ENCODE peak calls at places on chromosome 12, in eight cellular contexts. One of them, this sample, is unnamed.

GRCh38 chr12:95397566-95397965 is 76.4 kb upstream of the METAP2 start:
- DNase-seq in ELF-1: no peak
- DNase-seq in NAMALWA: no peak
- DNase-seq in activated T-helper 1 cell treated with anti-CD3 and anti-CD28 coated beads, Interleukin-12 subunit alpha, Interleukin-12 subunit beta, Interleukin-2, Interleukin-4 antibody, amounts not matched to agents 30 ng/mL and 10 ng/mL and 1 ng/mL, durations not matched to agents 14 hours and 24 hours and 36 hours: no peak
- DNase-seq in H1: no peak
- DNase-seq in GM18507: no peak
- DNase-seq in NCI-H2029: no peak
- DNase-seq in NCI-H2081 treated with DMSO at 0.1 percent for 48 hours: no peak
- DNase-seq in this sample: no peak

GRCh38 chr12:85923767-85924331 is 49.8 kb downstream of the NTS start:
- DNase-seq in NCI-H2029: no peak
- DNase-seq in ELF-1: no peak
- DNase-seq in activated T-helper 1 cell treated with anti-CD3 and anti-CD28 coated beads, Interleukin-12 subunit alpha, Interleukin-12 subunit beta, Interleukin-2, Interleukin-4 antibody, amounts not matched to agents 30 ng/mL and 10 ng/mL and 1 ng/mL, durations not matched to agents 14 hours and 24 hours and 36 hours: no peak
- DNase-seq in H1: no peak
- DNase-seq in NCI-H2081 treated with DMSO at 0.1 percent for 48 hours: peak
- DNase-seq in GM18507: no peak
- DNase-seq in NAMALWA: peak
- DNase-seq in this sample: peak

GRCh38 chr12:47504775-47505446 is 200.9 kb downstream of the RPAP3 start:
- DNase-seq in NAMALWA: no peak
- DNase-seq in GM18507: no peak
- DNase-seq in NCI-H2081 treated with DMSO at 0.1 percent for 48 hours: no peak
- DNase-seq in H1: no peak
- DNase-seq in ELF-1: no peak
- DNase-seq in NCI-H2029: no peak
- DNase-seq in activated T-helper 1 cell treated with anti-CD3 and anti-CD28 coated beads, Interleukin-12 subunit alpha, Interleukin-12 subunit beta, Interleukin-2, Interleukin-4 antibody, amounts not matched to agents 30 ng/mL and 10 ng/mL and 1 ng/mL, durations not matched to agents 14 hours and 24 hours and 36 hours: no peak
- DNase-seq in this sample: no peak

GRCh38 chr12:30286345-30286926 is 409.2 kb downstream of the IPO8 start:
- DNase-seq in ELF-1: no peak
- DNase-seq in NAMALWA: peak
- DNase-seq in activated T-helper 1 cell treated with anti-CD3 and anti-CD28 coated beads, Interleukin-12 subunit alpha, Interleukin-12 subunit beta, Interleukin-2, Interleukin-4 antibody, amounts not matched to agents 30 ng/mL and 10 ng/mL and 1 ng/mL, durations not matched to agents 14 hours and 24 hours and 36 hours: no peak
- DNase-seq in H1: no peak
- DNase-seq in NCI-H2081 treated with DMSO at 0.1 percent for 48 hours: no peak
- DNase-seq in GM18507: no peak
- DNase-seq in NCI-H2029: peak
- DNase-seq in this sample: no peak

GRCh38 chr12:51686727-51687126 is 95.7 kb downstream of the SCN8A start:
- DNase-seq in ELF-1: no peak
- DNase-seq in activated T-helper 1 cell treated with anti-CD3 and anti-CD28 coated beads, Interleukin-12 subunit alpha, Interleukin-12 subunit beta, Interleukin-2, Interleukin-4 antibody, amounts not matched to agents 30 ng/mL and 10 ng/mL and 1 ng/mL, durations not matched to agents 14 hours and 24 hours and 36 hours: no peak
- DNase-seq in H1: no peak
- DNase-seq in NAMALWA: no peak
- DNase-seq in NCI-H2081 treated with DMSO at 0.1 percent for 48 hours: no peak
- DNase-seq in NCI-H2029: no peak
- DNase-seq in GM18507: no peak
- DNase-seq in this sample: no peak

GRCh38 chr12:24069532-24070395 is 120.3 kb upstream of the SOX5 start:
- DNase-seq in activated T-helper 1 cell treated with anti-CD3 and anti-CD28 coated beads, Interleukin-12 subunit alpha, Interleukin-12 subunit beta, Interleukin-2, Interleukin-4 antibody, amounts not matched to agents 30 ng/mL and 10 ng/mL and 1 ng/mL, durations not matched to agents 14 hours and 24 hours and 36 hours: no peak
- DNase-seq in H1: no peak
- DNase-seq in NCI-H2081 treated with DMSO at 0.1 percent for 48 hours: peak
- DNase-seq in GM18507: no peak
- DNase-seq in NAMALWA: no peak
- DNase-seq in NCI-H2029: peak
- DNase-seq in ELF-1: peak
- DNase-seq in this sample: no peak

GRCh38 chr12:50842637-50843493 is at the start of gene TMPRSS12:
- DNase-seq in NCI-H2081 treated with DMSO at 0.1 percent for 48 hours: no peak
- DNase-seq in ELF-1: peak
- DNase-seq in activated T-helper 1 cell treated with anti-CD3 and anti-CD28 coated beads, Interleukin-12 subunit alpha, Interleukin-12 subunit beta, Interleukin-2, Interleukin-4 antibody, amounts not matched to agents 30 ng/mL and 10 ng/mL and 1 ng/mL, durations not matched to agents 14 hours and 24 hours and 36 hours: no peak
- DNase-seq in NAMALWA: no peak
- DNase-seq in GM18507: no peak
- DNase-seq in NCI-H2029: no peak
- DNase-seq in H1: peak
- DNase-seq in this sample: no peak

GRCh38 chr12:21940972-21941521 is at the start of gene ABCC9:
- DNase-seq in H1: peak
- DNase-seq in NAMALWA: no peak
- DNase-seq in activated T-helper 1 cell treated with anti-CD3 and anti-CD28 coated beads, Interleukin-12 subunit alpha, Interleukin-12 subunit beta, Interleukin-2, Interleukin-4 antibody, amounts not matched to agents 30 ng/mL and 10 ng/mL and 1 ng/mL, durations not matched to agents 14 hours and 24 hours and 36 hours: no peak
- DNase-seq in NCI-H2081 treated with DMSO at 0.1 percent for 48 hours: no peak
- DNase-seq in GM18507: no peak
- DNase-seq in ELF-1: peak
- DNase-seq in NCI-H2029: no peak
- DNase-seq in this sample: no peak

GRCh38 chr12:46449856-46450255 is 77.3 kb upstream of the SLC38A2 start:
- DNase-seq in NCI-H2081 treated with DMSO at 0.1 percent for 48 hours: no peak
- DNase-seq in activated T-helper 1 cell treated with anti-CD3 and anti-CD28 coated beads, Interleukin-12 subunit alpha, Interleukin-12 subunit beta, Interleukin-2, Interleukin-4 antibody, amounts not matched to agents 30 ng/mL and 10 ng/mL and 1 ng/mL, durations not matched to agents 14 hours and 24 hours and 36 hours: no peak
- DNase-seq in NCI-H2029: no peak
- DNase-seq in H1: no peak
- DNase-seq in NAMALWA: no peak
- DNase-seq in GM18507: no peak
- DNase-seq in ELF-1: no peak
- DNase-seq in this sample: no peak

GRCh38 chr12:122943196-122943595 is 23.1 kb downstream of the ABCB9 start:
- DNase-seq in ELF-1: no peak
- DNase-seq in NCI-H2029: no peak
- DNase-seq in NCI-H2081 treated with DMSO at 0.1 percent for 48 hours: no peak
- DNase-seq in activated T-helper 1 cell treated with anti-CD3 and anti-CD28 coated beads, Interleukin-12 subunit alpha, Interleukin-12 subunit beta, Interleukin-2, Interleukin-4 antibody, amounts not matched to agents 30 ng/mL and 10 ng/mL and 1 ng/mL, durations not matched to agents 14 hours and 24 hours and 36 hours: no peak
- DNase-seq in H1: no peak
- DNase-seq in GM18507: no peak
- DNase-seq in NAMALWA: no peak
- DNase-seq in this sample: no peak

GRCh38 chr12:9033244-9033887 is 44.0 kb downstream of the KLRG1 start:
- DNase-seq in NCI-H2081 treated with DMSO at 0.1 percent for 48 hours: no peak
- DNase-seq in activated T-helper 1 cell treated with anti-CD3 and anti-CD28 coated beads, Interleukin-12 subunit alpha, Interleukin-12 subunit beta, Interleukin-2, Interleukin-4 antibody, amounts not matched to agents 30 ng/mL and 10 ng/mL and 1 ng/mL, durations not matched to agents 14 hours and 24 hours and 36 hours: no peak
- DNase-seq in GM18507: no peak
- DNase-seq in NCI-H2029: no peak
- DNase-seq in H1: no peak
- DNase-seq in NAMALWA: no peak
- DNase-seq in ELF-1: no peak
- DNase-seq in this sample: no peak

GRCh38 chr12:12585115-12585862 is 22.6 kb upstream of the DUSP16 start:
- DNase-seq in NCI-H2029: no peak
- DNase-seq in NAMALWA: no peak
- DNase-seq in H1: no peak
- DNase-seq in activated T-helper 1 cell treated with anti-CD3 and anti-CD28 coated beads, Interleukin-12 subunit alpha, Interleukin-12 subunit beta, Interleukin-2, Interleukin-4 antibody, amounts not matched to agents 30 ng/mL and 10 ng/mL and 1 ng/mL, durations not matched to agents 14 hours and 24 hours and 36 hours: no peak
- DNase-seq in GM18507: no peak
- DNase-seq in NCI-H2081 treated with DMSO at 0.1 percent for 48 hours: no peak
- DNase-seq in ELF-1: no peak
- DNase-seq in this sample: no peak

GRCh38 chr12:101859664-101860607 is 17.4 kb upstream of the DRAM1 start:
- DNase-seq in NCI-H2029: no peak
- DNase-seq in H1: no peak
- DNase-seq in activated T-helper 1 cell treated with anti-CD3 and anti-CD28 coated beads, Interleukin-12 subunit alpha, Interleukin-12 subunit beta, Interleukin-2, Interleukin-4 antibody, amounts not matched to agents 30 ng/mL and 10 ng/mL and 1 ng/mL, durations not matched to agents 14 hours and 24 hours and 36 hours: no peak
- DNase-seq in NCI-H2081 treated with DMSO at 0.1 percent for 48 hours: no peak
- DNase-seq in ELF-1: no peak
- DNase-seq in GM18507: no peak
- DNase-seq in NAMALWA: no peak
- DNase-seq in this sample: no peak

GRCh38 chr12:65510584-65511050 is 232.1 kb downstream of the MSRB3 start:
- DNase-seq in NAMALWA: no peak
- DNase-seq in GM18507: no peak
- DNase-seq in ELF-1: peak
- DNase-seq in NCI-H2081 treated with DMSO at 0.1 percent for 48 hours: no peak
- DNase-seq in H1: peak
- DNase-seq in NCI-H2029: no peak
- DNase-seq in activated T-helper 1 cell treated with anti-CD3 and anti-CD28 coated beads, Interleukin-12 subunit alpha, Interleukin-12 subunit beta, Interleukin-2, Interleukin-4 antibody, amounts not matched to agents 30 ng/mL and 10 ng/mL and 1 ng/mL, durations not matched to agents 14 hours and 24 hours and 36 hours: no peak
- DNase-seq in this sample: no peak

GRCh38 chr12:7144414-7145120 is 14.4 kb downstream of the CLSTN3 start:
- DNase-seq in NCI-H2081 treated with DMSO at 0.1 percent for 48 hours: no peak
- DNase-seq in GM18507: no peak
- DNase-seq in ELF-1: peak
- DNase-seq in activated T-helper 1 cell treated with anti-CD3 and anti-CD28 coated beads, Interleukin-12 subunit alpha, Interleukin-12 subunit beta, Interleukin-2, Interleukin-4 antibody, amounts not matched to agents 30 ng/mL and 10 ng/mL and 1 ng/mL, durations not matched to agents 14 hours and 24 hours and 36 hours: no peak
- DNase-seq in NAMALWA: peak
- DNase-seq in NCI-H2029: peak
- DNase-seq in H1: no peak
- DNase-seq in this sample: no peak

GRCh38 chr12:47754881-47755280 is 3.8 kb downstream of the RAPGEF3 start:
- DNase-seq in NCI-H2081 treated with DMSO at 0.1 percent for 48 hours: no peak
- DNase-seq in H1: no peak
- DNase-seq in activated T-helper 1 cell treated with anti-CD3 and anti-CD28 coated beads, Interleukin-12 subunit alpha, Interleukin-12 subunit beta, Interleukin-2, Interleukin-4 antibody, amounts not matched to agents 30 ng/mL and 10 ng/mL and 1 ng/mL, durations not matched to agents 14 hours and 24 hours and 36 hours: no peak
- DNase-seq in NCI-H2029: peak
- DNase-seq in GM18507: no peak
- DNase-seq in NAMALWA: no peak
- DNase-seq in ELF-1: no peak
- DNase-seq in this sample: no peak

GRCh38 chr12:65663648-65664047 is 160.6 kb upstream of the HMGA2 start:
- DNase-seq in NAMALWA: no peak
- DNase-seq in GM18507: no peak
- DNase-seq in NCI-H2081 treated with DMSO at 0.1 percent for 48 hours: no peak
- DNase-seq in NCI-H2029: no peak
- DNase-seq in ELF-1: no peak
- DNase-seq in H1: no peak
- DNase-seq in activated T-helper 1 cell treated with anti-CD3 and anti-CD28 coated beads, Interleukin-12 subunit alpha, Interleukin-12 subunit beta, Interleukin-2, Interleukin-4 antibody, amounts not matched to agents 30 ng/mL and 10 ng/mL and 1 ng/mL, durations not matched to agents 14 hours and 24 hours and 36 hours: no peak
- DNase-seq in this sample: no peak

GRCh38 chr12:121251838-121252237 is 41.9 kb downstream of the P2RX4 start:
- DNase-seq in NAMALWA: no peak
- DNase-seq in NCI-H2029: no peak
- DNase-seq in ELF-1: no peak
- DNase-seq in H1: no peak
- DNase-seq in GM18507: no peak
- DNase-seq in activated T-helper 1 cell treated with anti-CD3 and anti-CD28 coated beads, Interleukin-12 subunit alpha, Interleukin-12 subunit beta, Interleukin-2, Interleukin-4 antibody, amounts not matched to agents 30 ng/mL and 10 ng/mL and 1 ng/mL, durations not matched to agents 14 hours and 24 hours and 36 hours: no peak
- DNase-seq in NCI-H2081 treated with DMSO at 0.1 percent for 48 hours: no peak
- DNase-seq in this sample: no peak

GRCh38 chr12:96048392-96048969 is 13.1 kb upstream of the LTA4H start:
- DNase-seq in GM18507: no peak
- DNase-seq in NCI-H2029: peak
- DNase-seq in ELF-1: no peak
- DNase-seq in NCI-H2081 treated with DMSO at 0.1 percent for 48 hours: no peak
- DNase-seq in NAMALWA: no peak
- DNase-seq in H1: no peak
- DNase-seq in activated T-helper 1 cell treated with anti-CD3 and anti-CD28 coated beads, Interleukin-12 subunit alpha, Interleukin-12 subunit beta, Interleukin-2, Interleukin-4 antibody, amounts not matched to agents 30 ng/mL and 10 ng/mL and 1 ng/mL, durations not matched to agents 14 hours and 24 hours and 36 hours: no peak
- DNase-seq in this sample: no peak

GRCh38 chr12:29581641-29582040 is 84.2 kb upstream of the OVCH1 start:
- DNase-seq in NAMALWA: no peak
- DNase-seq in ELF-1: no peak
- DNase-seq in activated T-helper 1 cell treated with anti-CD3 and anti-CD28 coated beads, Interleukin-12 subunit alpha, Interleukin-12 subunit beta, Interleukin-2, Interleukin-4 antibody, amounts not matched to agents 30 ng/mL and 10 ng/mL and 1 ng/mL, durations not matched to agents 14 hours and 24 hours and 36 hours: no peak
- DNase-seq in H1: no peak
- DNase-seq in NCI-H2029: no peak
- DNase-seq in GM18507: no peak
- DNase-seq in NCI-H2081 treated with DMSO at 0.1 percent for 48 hours: no peak
- DNase-seq in this sample: no peak

GRCh38 chr12:3350432-3350831 is 140.6 kb upstream of the PRMT8 start:
- DNase-seq in activated T-helper 1 cell treated with anti-CD3 and anti-CD28 coated beads, Interleukin-12 subunit alpha, Interleukin-12 subunit beta, Interleukin-2, Interleukin-4 antibody, amounts not matched to agents 30 ng/mL and 10 ng/mL and 1 ng/mL, durations not matched to agents 14 hours and 24 hours and 36 hours: no peak
- DNase-seq in NAMALWA: no peak
- DNase-seq in NCI-H2081 treated with DMSO at 0.1 percent for 48 hours: no peak
- DNase-seq in NCI-H2029: no peak
- DNase-seq in H1: no peak
- DNase-seq in GM18507: no peak
- DNase-seq in ELF-1: no peak
- DNase-seq in this sample: no peak

GRCh38 chr12:65318186-65318685 is 39.8 kb downstream of the MSRB3 start:
- DNase-seq in NCI-H2029: no peak
- DNase-seq in NCI-H2081 treated with DMSO at 0.1 percent for 48 hours: no peak
- DNase-seq in H1: no peak
- DNase-seq in GM18507: no peak
- DNase-seq in ELF-1: no peak
- DNase-seq in activated T-helper 1 cell treated with anti-CD3 and anti-CD28 coated beads, Interleukin-12 subunit alpha, Interleukin-12 subunit beta, Interleukin-2, Interleukin-4 antibody, amounts not matched to agents 30 ng/mL and 10 ng/mL and 1 ng/mL, durations not matched to agents 14 hours and 24 hours and 36 hours: no peak
- DNase-seq in NAMALWA: no peak
- DNase-seq in this sample: no peak

GRCh38 chr12:76680940-76681339 is 83.0 kb upstream of the ZDHHC17 start:
- DNase-seq in NCI-H2081 treated with DMSO at 0.1 percent for 48 hours: no peak
- DNase-seq in H1: no peak
- DNase-seq in NCI-H2029: no peak
- DNase-seq in NAMALWA: no peak
- DNase-seq in GM18507: no peak
- DNase-seq in activated T-helper 1 cell treated with anti-CD3 and anti-CD28 coated beads, Interleukin-12 subunit alpha, Interleukin-12 subunit beta, Interleukin-2, Interleukin-4 antibody, amounts not matched to agents 30 ng/mL and 10 ng/mL and 1 ng/mL, durations not matched to agents 14 hours and 24 hours and 36 hours: no peak
- DNase-seq in ELF-1: no peak
- DNase-seq in this sample: no peak

GRCh38 chr12:72278894-72279293 is 6.7 kb downstream of the TRHDE start:
- DNase-seq in activated T-helper 1 cell treated with anti-CD3 and anti-CD28 coated beads, Interleukin-12 subunit alpha, Interleukin-12 subunit beta, Interleukin-2, Interleukin-4 antibody, amounts not matched to agents 30 ng/mL and 10 ng/mL and 1 ng/mL, durations not matched to agents 14 hours and 24 hours and 36 hours: no peak
- DNase-seq in NCI-H2029: no peak
- DNase-seq in GM18507: no peak
- DNase-seq in NAMALWA: no peak
- DNase-seq in ELF-1: no peak
- DNase-seq in NCI-H2081 treated with DMSO at 0.1 percent for 48 hours: no peak
- DNase-seq in H1: no peak
- DNase-seq in this sample: no peak

GRCh38 chr12:120240495-120240833 is 25.1 kb downstream of the PXN start:
- DNase-seq in NCI-H2029: no peak
- DNase-seq in H1: no peak
- DNase-seq in ELF-1: no peak
- DNase-seq in NAMALWA: no peak
- DNase-seq in GM18507: no peak
- DNase-seq in activated T-helper 1 cell treated with anti-CD3 and anti-CD28 coated beads, Interleukin-12 subunit alpha, Interleukin-12 subunit beta, Interleukin-2, Interleukin-4 antibody, amounts not matched to agents 30 ng/mL and 10 ng/mL and 1 ng/mL, durations not matched to agents 14 hours and 24 hours and 36 hours: no peak
- DNase-seq in NCI-H2081 treated with DMSO at 0.1 percent for 48 hours: no peak
- DNase-seq in this sample: no peak

GRCh38 chr12:30416631-30417030 is 279.0 kb downstream of the IPO8 start:
- DNase-seq in NCI-H2029: no peak
- DNase-seq in GM18507: no peak
- DNase-seq in H1: no peak
- DNase-seq in NAMALWA: no peak
- DNase-seq in NCI-H2081 treated with DMSO at 0.1 percent for 48 hours: no peak
- DNase-seq in activated T-helper 1 cell treated with anti-CD3 and anti-CD28 coated beads, Interleukin-12 subunit alpha, Interleukin-12 subunit beta, Interleukin-2, Interleukin-4 antibody, amounts not matched to agents 30 ng/mL and 10 ng/mL and 1 ng/mL, durations not matched to agents 14 hours and 24 hours and 36 hours: no peak
- DNase-seq in ELF-1: no peak
- DNase-seq in this sample: no peak

GRCh38 chr12:108371801-108372344 is 32.8 kb upstream of the CMKLR1 start:
- DNase-seq in H1: no peak
- DNase-seq in ELF-1: no peak
- DNase-seq in NAMALWA: no peak
- DNase-seq in GM18507: no peak
- DNase-seq in NCI-H2029: no peak
- DNase-seq in activated T-helper 1 cell treated with anti-CD3 and anti-CD28 coated beads, Interleukin-12 subunit alpha, Interleukin-12 subunit beta, Interleukin-2, Interleukin-4 antibody, amounts not matched to agents 30 ng/mL and 10 ng/mL and 1 ng/mL, durations not matched to agents 14 hours and 24 hours and 36 hours: no peak
- DNase-seq in NCI-H2081 treated with DMSO at 0.1 percent for 48 hours: no peak
- DNase-seq in this sample: no peak

GRCh38 chr12:92297932-92298681 is 152.5 kb upstream of the BTG1 start:
- DNase-seq in activated T-helper 1 cell treated with anti-CD3 and anti-CD28 coated beads, Interleukin-12 subunit alpha, Interleukin-12 subunit beta, Interleukin-2, Interleukin-4 antibody, amounts not matched to agents 30 ng/mL and 10 ng/mL and 1 ng/mL, durations not matched to agents 14 hours and 24 hours and 36 hours: peak
- DNase-seq in NCI-H2081 treated with DMSO at 0.1 percent for 48 hours: no peak
- DNase-seq in NAMALWA: no peak
- DNase-seq in GM18507: no peak
- DNase-seq in H1: no peak
- DNase-seq in ELF-1: no peak
- DNase-seq in NCI-H2029: no peak
- DNase-seq in this sample: no peak

GRCh38 chr12:108804361-108804949 is 52.9 kb downstream of the SSH1 start:
- DNase-seq in H1: no peak
- DNase-seq in NCI-H2081 treated with DMSO at 0.1 percent for 48 hours: no peak
- DNase-seq in NAMALWA: no peak
- DNase-seq in NCI-H2029: no peak
- DNase-seq in ELF-1: peak
- DNase-seq in GM18507: no peak
- DNase-seq in activated T-helper 1 cell treated with anti-CD3 and anti-CD28 coated beads, Interleukin-12 subunit alpha, Interleukin-12 subunit beta, Interleukin-2, Interleukin-4 antibody, amounts not matched to agents 30 ng/mL and 10 ng/mL and 1 ng/mL, durations not matched to agents 14 hours and 24 hours and 36 hours: no peak
- DNase-seq in this sample: no peak

GRCh38 chr12:114655934-114656697 is 27.9 kb downstream of the TBX3 start:
- DNase-seq in activated T-helper 1 cell treated with anti-CD3 and anti-CD28 coated beads, Interleukin-12 subunit alpha, Interleukin-12 subunit beta, Interleukin-2, Interleukin-4 antibody, amounts not matched to agents 30 ng/mL and 10 ng/mL and 1 ng/mL, durations not matched to agents 14 hours and 24 hours and 36 hours: no peak
- DNase-seq in NCI-H2081 treated with DMSO at 0.1 percent for 48 hours: no peak
- DNase-seq in GM18507: no peak
- DNase-seq in NAMALWA: no peak
- DNase-seq in H1: no peak
- DNase-seq in ELF-1: peak
- DNase-seq in NCI-H2029: no peak
- DNase-seq in this sample: no peak

GRCh38 chr12:89988156-89988555 is 279.5 kb upstream of the ATP2B1 start:
- DNase-seq in H1: no peak
- DNase-seq in NCI-H2081 treated with DMSO at 0.1 percent for 48 hours: no peak
- DNase-seq in NCI-H2029: no peak
- DNase-seq in NAMALWA: no peak
- DNase-seq in GM18507: no peak
- DNase-seq in ELF-1: no peak
- DNase-seq in activated T-helper 1 cell treated with anti-CD3 and anti-CD28 coated beads, Interleukin-12 subunit alpha, Interleukin-12 subunit beta, Interleukin-2, Interleukin-4 antibody, amounts not matched to agents 30 ng/mL and 10 ng/mL and 1 ng/mL, durations not matched to agents 14 hours and 24 hours and 36 hours: no peak
- DNase-seq in this sample: no peak

GRCh38 chr12:26727482-26728204 is 105.4 kb downstream of the ITPR2 start:
- DNase-seq in NCI-H2029: no peak
- DNase-seq in NAMALWA: no peak
- DNase-seq in H1: no peak
- DNase-seq in GM18507: no peak
- DNase-seq in activated T-helper 1 cell treated with anti-CD3 and anti-CD28 coated beads, Interleukin-12 subunit alpha, Interleukin-12 subunit beta, Interleukin-2, Interleukin-4 antibody, amounts not matched to agents 30 ng/mL and 10 ng/mL and 1 ng/mL, durations not matched to agents 14 hours and 24 hours and 36 hours: no peak
- DNase-seq in NCI-H2081 treated with DMSO at 0.1 percent for 48 hours: no peak
- DNase-seq in ELF-1: no peak
- DNase-seq in this sample: no peak

GRCh38 chr12:47026291-47026690 is 53.1 kb upstream of the PCED1B start:
- DNase-seq in NCI-H2029: no peak
- DNase-seq in NAMALWA: no peak
- DNase-seq in H1: no peak
- DNase-seq in ELF-1: no peak
- DNase-seq in NCI-H2081 treated with DMSO at 0.1 percent for 48 hours: no peak
- DNase-seq in GM18507: no peak
- DNase-seq in activated T-helper 1 cell treated with anti-CD3 and anti-CD28 coated beads, Interleukin-12 subunit alpha, Interleukin-12 subunit beta, Interleukin-2, Interleukin-4 antibody, amounts not matched to agents 30 ng/mL and 10 ng/mL and 1 ng/mL, durations not matched to agents 14 hours and 24 hours and 36 hours: no peak
- DNase-seq in this sample: no peak

GRCh38 chr12:48390026-48390425 is 39.3 kb upstream of the ZNF641 start:
- DNase-seq in activated T-helper 1 cell treated with anti-CD3 and anti-CD28 coated beads, Interleukin-12 subunit alpha, Interleukin-12 subunit beta, Interleukin-2, Interleukin-4 antibody, amounts not matched to agents 30 ng/mL and 10 ng/mL and 1 ng/mL, durations not matched to agents 14 hours and 24 hours and 36 hours: no peak
- DNase-seq in NAMALWA: no peak
- DNase-seq in ELF-1: no peak
- DNase-seq in NCI-H2081 treated with DMSO at 0.1 percent for 48 hours: no peak
- DNase-seq in NCI-H2029: no peak
- DNase-seq in GM18507: no peak
- DNase-seq in H1: no peak
- DNase-seq in this sample: no peak

This sample was measured in NCI-H1417 treated with DMSO at 0.1 percent for 48 hours.